ENCODE peak calls at places on chromosome 13, in nine cellular contexts. Q, K, G, X, J, W, H, Z and M are unnamed samples.
A peak's percentile ranks its signal among the peaks of the same experiment; 100 is the strongest.

GRCh38 chr13:20160346-20161274 is at the start of gene GJA3:
- DNase-seq in Q (peak; percentile 61), K (no peak), G (no peak), X (peak; percentile 67), J (no peak), W (peak; percentile 51), H (peak; percentile 64), Z (peak; percentile 73), M (no peak)

GRCh38 chr13:25252770-25253169 is 34.5 kb downstream of the MTMR6 start:
- DNase-seq in Q (no peak), K (no peak), G (no peak), X (no peak), J (no peak), W (no peak), H (no peak), Z (no peak), M (no peak)

GRCh38 chr13:102580552-102581169 is 16.1 kb upstream of the TPP2 start:
- DNase-seq in Q (peak; percentile 38), K (no peak), G (no peak), X (no peak), J (no peak), W (peak; percentile 94), H (no peak), Z (no peak), M (no peak)

GRCh38 chr13:47109028-47109427 is 212.2 kb upstream of the HTR2A start:
- DNase-seq in Q (no peak), K (no peak), G (no peak), X (no peak), J (no peak), W (no peak), H (no peak), Z (no peak), M (no peak)

GRCh38 chr13:37769078-37769477 is 100.5 kb downstream of the TRPC4 start:
- DNase-seq in Q (no peak), K (no peak), G (no peak), X (no peak), J (no peak), W (peak; percentile 19), H (no peak), Z (no peak), M (no peak)

GRCh38 chr13:47017476-47017875 is 120.6 kb upstream of the HTR2A start:
- DNase-seq in Q (no peak), K (no peak), G (no peak), X (no peak), J (no peak), W (no peak), H (no peak), Z (no peak), M (no peak)

GRCh38 chr13:31094331-31095015 is 67.2 kb downstream of the HSPH1 start:
- DNase-seq in Q (no peak), K (no peak), G (no peak), X (no peak), J (no peak), W (peak; percentile 97), H (no peak), Z (no peak), M (no peak)

GRCh38 chr13:81140675-81141074 is 799.7 kb upstream of the SPRY2 start:
- DNase-seq in Q (no peak), K (no peak), G (no peak), X (no peak), J (no peak), W (no peak), H (no peak), Z (no peak), M (no peak)

GRCh38 chr13:47798906-47799305 is 202.2 kb downstream of the SUCLA2 start:
- DNase-seq in Q (no peak), K (no peak), G (no peak), X (no peak), J (no peak), W (no peak), H (no peak), Z (no peak), M (no peak)

GRCh38 chr13:99973786-99974185 is 2.2 kb upstream of the ZIC5 start:
- DNase-seq in Q (no peak), K (no peak), G (no peak), X (no peak), J (no peak), W (no peak), H (no peak), Z (no peak), M (no peak)

GRCh38 chr13:99971576-99972189 is at the start of gene ZIC5:
- DNase-seq in Q (no peak), K (no peak), G (no peak), X (no peak), J (no peak), W (no peak), H (no peak), Z (no peak), M (no peak)

GRCh38 chr13:99970761-99971575 is 599 bp downstream of the ZIC5 start:
- DNase-seq in Q (no peak), K (no peak), G (no peak), X (no peak), J (no peak), W (no peak), H (no peak), Z (no peak), M (no peak)

GRCh38 chr13:99973163-99973785 is 1.7 kb upstream of the ZIC5 start:
- DNase-seq in Q (no peak), K (no peak), G (no peak), X (no peak), J (no peak), W (no peak), H (no peak), Z (no peak), M (no peak)

GRCh38 chr13:99972190-99972731 is 694 bp upstream of the ZIC5 start:
- DNase-seq in Q (no peak), K (no peak), G (no peak), X (no peak), J (no peak), W (no peak), H (no peak), Z (no peak), M (no peak)
- H3K27me3 ChIP-seq in Q (peaks cover 98% of the 10 kb centered on the region), K (peaks cover 76% of the 10 kb centered on the region), G (peaks cover 94% of the 10 kb centered on the region), X (peaks cover 81% of the 10 kb centered on the region), J (peaks cover 13% of the 10 kb centered on the region), W (peaks cover 78% of the 10 kb centered on the region), H (peaks cover 98% of the 10 kb centered on the region), Z (peaks cover 78% of the 10 kb centered on the region), M (peaks cover 97% of the 10 kb centered on the region)

DNA sequence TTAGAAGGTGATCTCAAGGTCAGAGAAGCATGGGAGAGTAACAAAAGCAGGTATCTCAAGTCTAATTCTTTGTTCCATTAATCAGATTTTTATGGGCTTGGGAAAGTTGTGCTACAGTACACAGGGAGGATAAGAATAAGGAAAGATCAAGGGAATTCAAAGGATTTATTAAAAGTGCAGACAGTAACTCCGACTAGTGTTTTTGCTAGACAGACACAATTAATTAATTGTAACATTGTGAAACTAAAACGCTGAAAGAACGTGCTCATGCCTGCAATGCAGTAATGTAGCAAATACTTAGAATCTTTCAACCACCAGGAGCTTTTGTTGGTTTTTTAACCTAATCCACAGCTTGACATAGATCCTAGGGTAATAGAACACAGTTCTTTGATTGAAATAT is 221.5 kb downstream of the DACH1 start:
- DNase-seq in Q (no peak), K (no peak), G (no peak), X (no peak), J (no peak), W (no peak), H (no peak), Z (no peak), M (no peak)
- H3K36me3 ChIP-seq in Q (no peaks in the 10 kb centered on the region), K (no peaks in the 10 kb centered on the region), G (no peaks in the 10 kb centered on the region), X (no peaks in the 10 kb centered on the region), J (no peaks in the 10 kb centered on the region), W (no peaks in the 10 kb centered on the region), H (no peaks in the 10 kb centered on the region), Z (no peaks in the 10 kb centered on the region), M (no peaks in the 10 kb centered on the region)

GRCh38 chr13:114108141-114108761 is 24.2 kb downstream of the RASA3 start:
- DNase-seq in Q (no peak), K (peak; percentile 6), G (peak; percentile 36), X (peak; percentile 50), J (peak; percentile 11), W (no peak), H (no peak), Z (peak; percentile 17), M (peak; percentile 46)

GRCh38 chr13:114111577-114111976 is 20.8 kb downstream of the RASA3 start:
- DNase-seq in Q (no peak), K (no peak), G (peak; percentile 10), X (peak; percentile 39), J (peak; percentile 8), W (no peak), H (no peak), Z (no peak), M (peak; percentile 16)

GRCh38 chr13:114108894-114109293 is 23.5 kb downstream of the RASA3 start:
- DNase-seq in Q (no peak), K (no peak), G (peak; percentile 57), X (peak; percentile 45), J (peak; percentile 11), W (no peak), H (no peak), Z (no peak), M (peak; percentile 44)

GRCh38 chr13:114109646-114110045 is 22.8 kb downstream of the RASA3 start:
- DNase-seq in Q (no peak), K (no peak), G (peak; percentile 64), X (peak; percentile 60), J (peak; percentile 35), W (no peak), H (no peak), Z (no peak), M (peak; percentile 81)

DNA sequence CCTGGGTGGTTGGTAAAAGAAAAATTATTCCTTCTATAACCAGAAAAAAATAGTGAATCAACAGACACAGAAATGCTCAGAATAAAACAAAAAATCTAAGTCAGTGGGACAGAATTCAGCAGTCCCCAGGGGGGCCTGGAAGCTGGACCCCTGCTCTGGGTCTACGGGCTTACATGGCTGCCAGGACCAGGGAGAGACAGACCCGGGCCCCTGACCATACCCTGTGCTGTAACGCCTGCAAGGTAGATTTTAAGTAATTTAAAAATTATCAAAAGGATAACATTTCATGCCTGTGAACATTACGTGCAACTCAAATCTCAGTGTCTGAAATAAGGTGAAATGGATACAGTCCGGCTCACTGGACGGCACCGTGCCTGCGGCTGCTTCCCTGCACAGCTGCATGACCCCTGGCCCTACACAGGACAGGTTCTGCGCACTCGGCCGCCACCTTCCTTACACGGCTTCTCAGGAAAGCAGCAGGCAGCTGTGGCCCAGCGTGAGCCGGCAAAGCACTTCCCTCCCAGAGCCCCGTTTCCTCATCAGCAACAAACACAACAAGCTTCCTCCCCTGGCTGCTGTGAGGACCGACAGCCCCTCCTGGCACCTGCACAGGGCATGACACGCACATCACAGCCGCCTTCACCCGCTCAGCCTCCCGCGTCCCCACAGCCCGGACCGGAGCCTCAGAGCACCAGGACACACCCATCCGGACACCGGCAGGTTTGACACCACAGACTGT is 22.2 kb downstream of the RASA3 start:
- DNase-seq in Q (no peak), K (no peak), G (peak; percentile 78), X (peak; percentile 88), J (peak; percentile 16), W (no peak), H (no peak), Z (no peak), M (peak; percentile 73)
- H3K27ac ChIP-seq in Q (no peak overlapping the region), K (peak overlapping the region; percentile 37), G (peak overlapping the region; percentile 0), X (peak overlapping the region; percentile 43), J (peak overlapping the region; percentile 12), W (no peak overlapping the region), H (peak overlapping the region; percentile 23), Z (no peak overlapping the region), M (peak overlapping the region; percentile 81)

GRCh38 chr13:68347220-68347619 is 1117.1 kb upstream of the PCDH9 start:
- DNase-seq in Q (no peak), K (no peak), G (no peak), X (no peak), J (no peak), W (no peak), H (no peak), Z (no peak), M (no peak)

GRCh38 chr13:68350554-68350953 is 1120.4 kb upstream of the PCDH9 start:
- DNase-seq in Q (no peak), K (no peak), G (no peak), X (no peak), J (no peak), W (no peak), H (no peak), Z (no peak), M (no peak)

GRCh38 chr13:68345963-68346362 is 1115.8 kb upstream of the PCDH9 start:
- DNase-seq in Q (no peak), K (no peak), G (no peak), X (no peak), J (no peak), W (no peak), H (no peak), Z (no peak), M (no peak)
- H3K27me3 ChIP-seq in Q (no peaks in the 10 kb centered on the region), K (no peaks in the 10 kb centered on the region), G (no peaks in the 10 kb centered on the region), X (no peaks in the 10 kb centered on the region), J (no peaks in the 10 kb centered on the region), W (no peaks in the 10 kb centered on the region), H (no peaks in the 10 kb centered on the region), Z (no peaks in the 10 kb centered on the region), M (no peaks in the 10 kb centered on the region)